ENCODE peak calls at places on chromosome 21, in seven cellular contexts. One of them, this sample, is unnamed.

GRCh38 chr21:29091032-29091431 is 17.6 kb upstream of the CCT8 start:
- DNase-seq in SK-N-SH: no peak
- DNase-seq in K562: no peak
- DNase-seq in H1: no peak
- DNase-seq in GM12878: no peak
- DNase-seq in HCT116: no peak
- DNase-seq in HepG2: no peak
- DNase-seq in this sample: no peak

GRCh38 chr21:16678479-16678878 is 834.4 kb upstream of the CXADR start:
- DNase-seq in HepG2: no peak
- DNase-seq in K562: no peak
- DNase-seq in SK-N-SH: no peak
- DNase-seq in HCT116: no peak
- DNase-seq in GM12878: no peak
- DNase-seq in H1: no peak
- DNase-seq in this sample: no peak

GRCh38 chr21:14076143-14076806 is 134.5 kb downstream of the LIPI start:
- DNase-seq in H1: no peak
- DNase-seq in HCT116: no peak
- DNase-seq in GM12878: no peak
- DNase-seq in K562: no peak
- DNase-seq in SK-N-SH: no peak
- DNase-seq in HepG2: no peak
- DNase-seq in this sample: no peak

GRCh38 chr21:18985584-18985983 is 582.0 kb upstream of the TMPRSS15 start:
- DNase-seq in SK-N-SH: no peak
- DNase-seq in H1: no peak
- DNase-seq in HCT116: no peak
- DNase-seq in K562: no peak
- DNase-seq in GM12878: no peak
- DNase-seq in HepG2: no peak
- DNase-seq in this sample: no peak

GRCh38 chr21:36656138-36656537 is 42.8 kb upstream of the SIM2 start:
- DNase-seq in GM12878: no peak
- DNase-seq in SK-N-SH: no peak
- DNase-seq in H1: no peak
- DNase-seq in HCT116: no peak
- DNase-seq in HepG2: no peak
- DNase-seq in K562: no peak
- DNase-seq in this sample: no peak

GRCh38 chr21:16040601-16041000 is 310.8 kb downstream of the USP25 start:
- DNase-seq in HepG2: peak; percentile 2
- DNase-seq in HCT116: no peak
- DNase-seq in SK-N-SH: no peak
- DNase-seq in GM12878: no peak
- DNase-seq in K562: no peak
- DNase-seq in H1: no peak
- DNase-seq in this sample: no peak

GRCh38 chr21:36077758-36078157 is 7.9 kb downstream of the CBR1 start:
- DNase-seq in H1: no peak
- DNase-seq in GM12878: no peak
- DNase-seq in HepG2: no peak
- DNase-seq in K562: no peak
- DNase-seq in HCT116: no peak
- DNase-seq in SK-N-SH: no peak
- DNase-seq in this sample: no peak

GRCh38 chr21:37862536-37862935 is 53.7 kb downstream of the KCNJ6 start:
- DNase-seq in HCT116: no peak
- DNase-seq in GM12878: no peak
- DNase-seq in K562: no peak
- DNase-seq in H1: peak; percentile 36
- DNase-seq in HepG2: no peak
- DNase-seq in SK-N-SH: peak; percentile 35
- DNase-seq in this sample: no peak

GRCh38 chr21:31713973-31714740 is 17.8 kb downstream of the SCAF4 start:
- DNase-seq in HepG2: no peak
- DNase-seq in H1: no peak
- DNase-seq in HCT116: no peak
- DNase-seq in K562: no peak
- DNase-seq in GM12878: no peak
- DNase-seq in SK-N-SH: no peak
- DNase-seq in this sample: no peak

GRCh38 chr21:27201197-27201596 is 234.3 kb upstream of the ADAMTS5 start:
- DNase-seq in HCT116: no peak
- DNase-seq in SK-N-SH: no peak
- DNase-seq in K562: no peak
- DNase-seq in HepG2: no peak
- DNase-seq in GM12878: no peak
- DNase-seq in H1: no peak
- DNase-seq in this sample: no peak

DNA sequence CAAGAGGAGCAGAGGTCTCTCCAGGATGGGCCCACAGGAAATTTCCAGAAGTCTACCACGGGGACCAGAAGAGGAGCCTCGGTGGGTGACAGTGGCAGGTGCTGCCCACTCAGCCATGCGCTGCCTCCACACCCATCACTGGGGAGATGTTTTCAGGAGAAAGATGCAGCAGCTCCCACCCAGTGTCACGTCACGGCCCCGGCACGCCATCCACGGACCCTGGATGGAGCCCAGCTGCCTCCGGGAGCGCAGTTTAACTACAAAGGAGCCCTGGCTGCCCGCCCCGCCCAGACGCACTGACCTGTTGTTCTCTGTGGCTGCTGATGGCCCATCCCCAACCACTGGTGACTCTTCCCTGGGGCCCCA is 6.8 kb downstream of the TSPEAR start:
- DNase-seq in K562: peak; percentile 7
- DNase-seq in HCT116: no peak
- DNase-seq in SK-N-SH: peak; percentile 15
- DNase-seq in GM12878: no peak
- DNase-seq in HepG2: no peak
- DNase-seq in H1: peak; percentile 67
- DNase-seq in this sample: no peak
- TF ChIP-seq SIN3A in K562: no peak
- TF ChIP-seq SIN3A in HCT116: no peak
- TF ChIP-seq SIN3A in SK-N-SH: no peak
- TF ChIP-seq SIN3A in GM12878: no peak
- TF ChIP-seq SIN3A in HepG2: no peak
- TF ChIP-seq SIN3A in H1: no peak
- TF ChIP-seq SIN3A in this sample: no peak

GRCh38 chr21:46005481-46005881 is 23.9 kb downstream of the COL6A1 start:
- DNase-seq in K562: no peak
- DNase-seq in HCT116: no peak
- DNase-seq in H1: peak; percentile 41
- DNase-seq in GM12878: no peak
- DNase-seq in HepG2: no peak
- DNase-seq in SK-N-SH: peak; percentile 28
- DNase-seq in this sample: no peak
- TF ChIP-seq SIN3A in K562: no peak
- TF ChIP-seq SIN3A in HCT116: no peak
- TF ChIP-seq SIN3A in H1: no peak
- TF ChIP-seq SIN3A in GM12878: no peak
- TF ChIP-seq SIN3A in HepG2: no peak
- TF ChIP-seq SIN3A in SK-N-SH: no peak
- TF ChIP-seq SIN3A in this sample: no peak

GRCh38 chr21:45386336-45386727 is 18.6 kb upstream of the COL18A1 start:
- DNase-seq in SK-N-SH: no peak
- DNase-seq in HepG2: no peak
- DNase-seq in GM12878: no peak
- DNase-seq in K562: no peak
- DNase-seq in H1: no peak
- DNase-seq in HCT116: no peak
- DNase-seq in this sample: no peak

GRCh38 chr21:45388611-45389296 is 16.2 kb upstream of the COL18A1 start:
- DNase-seq in SK-N-SH: no peak
- DNase-seq in HepG2: no peak
- DNase-seq in HCT116: no peak
- DNase-seq in H1: no peak
- DNase-seq in GM12878: no peak
- DNase-seq in K562: no peak
- DNase-seq in this sample: no peak

GRCh38 chr21:45387506-45387905 is 17.5 kb upstream of the COL18A1 start:
- DNase-seq in GM12878: no peak
- DNase-seq in HepG2: no peak
- DNase-seq in SK-N-SH: no peak
- DNase-seq in HCT116: no peak
- DNase-seq in K562: no peak
- DNase-seq in H1: no peak
- DNase-seq in this sample: no peak

GRCh38 chr21:45386728-45387371 is 18.1 kb upstream of the COL18A1 start:
- DNase-seq in GM12878: no peak
- DNase-seq in H1: no peak
- DNase-seq in HCT116: no peak
- DNase-seq in HepG2: no peak
- DNase-seq in SK-N-SH: peak; percentile 61
- DNase-seq in K562: no peak
- DNase-seq in this sample: no peak

DNA sequence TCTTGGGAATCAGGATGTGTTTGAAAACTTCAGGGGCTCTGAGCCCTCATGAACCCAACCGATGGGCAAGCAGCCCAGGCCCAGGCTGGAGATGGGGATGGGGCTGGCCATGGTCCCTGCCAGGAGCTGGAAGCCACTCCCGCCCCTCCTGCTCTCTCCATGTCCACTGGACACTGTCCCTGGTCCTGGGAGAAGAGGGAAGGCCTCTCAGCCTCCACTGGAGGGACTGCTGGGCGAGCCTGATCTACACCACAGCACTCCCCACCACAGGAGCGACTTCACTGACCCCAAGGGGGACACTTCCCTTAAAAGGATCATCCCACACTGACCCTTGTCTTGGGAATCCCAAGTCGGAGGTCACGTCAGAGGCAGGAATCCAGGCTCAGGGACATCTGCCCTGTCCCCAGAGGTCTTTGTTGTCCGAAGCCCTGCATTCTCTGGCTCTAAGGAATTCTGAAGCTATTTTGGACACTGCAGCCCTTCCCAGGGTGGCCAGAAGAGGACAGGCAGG is 16.9 kb upstream of the COL18A1 start:
- DNase-seq in HCT116: no peak
- DNase-seq in GM12878: no peak
- DNase-seq in H1: no peak
- DNase-seq in SK-N-SH: no peak
- DNase-seq in HepG2: no peak
- DNase-seq in K562: no peak
- DNase-seq in this sample: no peak
- TF ChIP-seq SIN3A in HCT116: no peak
- TF ChIP-seq SIN3A in GM12878: no peak
- TF ChIP-seq SIN3A in H1: no peak
- TF ChIP-seq SIN3A in SK-N-SH: no peak
- TF ChIP-seq SIN3A in HepG2: no peak
- TF ChIP-seq SIN3A in K562: no peak
- TF ChIP-seq SIN3A in this sample: no peak

GRCh38 chr21:22892757-22893156 is 1894.5 kb downstream of the NCAM2 start:
- DNase-seq in K562: no peak
- DNase-seq in H1: no peak
- DNase-seq in HepG2: no peak
- DNase-seq in HCT116: no peak
- DNase-seq in SK-N-SH: no peak
- DNase-seq in GM12878: no peak
- DNase-seq in this sample: no peak

GRCh38 chr21:22900511-22900910 is 1902.3 kb downstream of the NCAM2 start:
- DNase-seq in K562: no peak
- DNase-seq in H1: no peak
- DNase-seq in HepG2: no peak
- DNase-seq in HCT116: no peak
- DNase-seq in GM12878: no peak
- DNase-seq in SK-N-SH: peak; percentile 8
- DNase-seq in this sample: no peak

DNA sequence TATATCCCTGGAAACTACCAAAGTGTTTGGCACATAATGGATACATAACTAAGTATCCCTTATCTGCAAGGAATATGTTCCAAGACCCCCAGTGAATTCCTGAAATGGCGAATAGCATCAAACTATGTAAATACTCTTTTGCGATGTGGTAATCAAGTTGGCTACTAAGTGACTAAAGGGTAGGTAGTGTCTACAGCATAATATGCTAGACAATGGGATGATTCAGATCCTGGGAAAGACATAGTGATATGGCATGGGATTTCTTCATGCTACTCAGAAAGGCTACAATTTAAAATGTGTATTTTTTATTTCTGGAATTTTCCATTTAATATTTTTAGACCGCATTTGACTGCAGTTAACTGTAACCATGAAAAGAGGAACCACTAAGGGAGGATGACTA is 1899.9 kb downstream of the NCAM2 start:
- DNase-seq in K562: no peak
- DNase-seq in HepG2: no peak
- DNase-seq in HCT116: no peak
- DNase-seq in H1: no peak
- DNase-seq in SK-N-SH: no peak
- DNase-seq in GM12878: no peak
- DNase-seq in this sample: no peak
- TF ChIP-seq SIN3A in K562: no peak
- TF ChIP-seq SIN3A in HepG2: no peak
- TF ChIP-seq SIN3A in HCT116: no peak
- TF ChIP-seq SIN3A in H1: no peak
- TF ChIP-seq SIN3A in SK-N-SH: no peak
- TF ChIP-seq SIN3A in GM12878: no peak
- TF ChIP-seq SIN3A in this sample: no peak

GRCh38 chr21:8991088-8991907 is 1530.1 kb upstream of the TPTE start:
- DNase-seq in SK-N-SH: no peak
- DNase-seq in H1: no peak
- DNase-seq in K562: peak; percentile 18
- DNase-seq in HCT116: no peak
- DNase-seq in HepG2: peak; percentile 92
- DNase-seq in GM12878: no peak
- DNase-seq in this sample: peak; percentile 61

GRCh38 chr21:8988696-8989095 is 1532.7 kb upstream of the TPTE start:
- DNase-seq in HepG2: peak; percentile 93
- DNase-seq in HCT116: no peak
- DNase-seq in H1: no peak
- DNase-seq in GM12878: no peak
- DNase-seq in SK-N-SH: no peak
- DNase-seq in K562: no peak
- DNase-seq in this sample: peak; percentile 48

GRCh38 chr21:8990326-8991087 is 1530.9 kb upstream of the TPTE start:
- DNase-seq in HCT116: no peak
- DNase-seq in SK-N-SH: no peak
- DNase-seq in H1: no peak
- DNase-seq in GM12878: no peak
- DNase-seq in K562: peak; percentile 23
- DNase-seq in HepG2: peak; percentile 94
- DNase-seq in this sample: peak; percentile 64

GRCh38 chr21:8989261-8989882 is 1532.0 kb upstream of the TPTE start:
- DNase-seq in SK-N-SH: no peak
- DNase-seq in HCT116: no peak
- DNase-seq in HepG2: peak; percentile 95
- DNase-seq in GM12878: no peak
- DNase-seq in K562: peak; percentile 32
- DNase-seq in H1: no peak
- DNase-seq in this sample: peak; percentile 69

DNA sequence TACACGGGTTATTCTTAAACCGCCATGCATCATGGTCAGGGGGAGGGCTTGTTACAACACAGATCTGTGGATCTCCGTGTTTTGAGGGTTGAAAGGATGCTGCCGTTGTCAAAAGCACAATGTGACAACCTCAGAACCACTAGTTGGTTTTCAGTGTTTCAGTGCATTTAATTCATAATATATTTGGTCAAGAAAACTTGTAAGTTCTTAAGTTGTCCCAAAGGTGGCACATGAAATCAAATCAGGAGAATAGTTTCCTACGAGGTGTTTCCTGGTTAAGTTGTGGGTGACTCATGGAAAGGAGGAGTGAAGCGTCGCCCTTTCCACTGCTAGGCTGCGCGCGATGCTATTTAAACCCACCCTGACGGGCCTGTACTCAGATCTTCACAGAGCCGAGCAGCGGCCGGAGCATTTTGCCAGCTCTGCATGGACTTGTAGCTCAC is 1531.5 kb upstream of the TPTE start:
- DNase-seq in HepG2: peak; percentile 96
- DNase-seq in HCT116: no peak
- DNase-seq in K562: peak; percentile 27
- DNase-seq in GM12878: no peak
- DNase-seq in SK-N-SH: no peak
- DNase-seq in H1: no peak
- DNase-seq in this sample: peak; percentile 73
- TF ChIP-seq SIN3A in HepG2: no peak
- TF ChIP-seq SIN3A in HCT116: no peak
- TF ChIP-seq SIN3A in K562: no peak
- TF ChIP-seq SIN3A in GM12878: no peak
- TF ChIP-seq SIN3A in SK-N-SH: no peak
- TF ChIP-seq SIN3A in H1: no peak
- TF ChIP-seq SIN3A in this sample: no peak

This sample was measured in Panc1.